ENCODE peak calls at places on chromosomes 5 and 9, in six cellular contexts. One of them, this sample, is unnamed.

GRCh38 chr5:149014634-149015033 is 48.2 kb downstream of the SH3TC2 start:
- DNase-seq in DMS153: no peak
- DNase-seq in GM13977: no peak
- DNase-seq in PC-3: no peak
- DNase-seq in mesenchymal stem cell: peak; percentile 81
- DNase-seq in HCEC 1CT: no peak
- DNase-seq in this sample: no peak

GRCh38 chr5:5309645-5310044 is 112.8 kb upstream of the ICE1 start:
- DNase-seq in DMS153: no peak
- DNase-seq in GM13977: no peak
- DNase-seq in PC-3: peak; percentile 44
- DNase-seq in mesenchymal stem cell: no peak
- DNase-seq in HCEC 1CT: no peak
- DNase-seq in this sample: no peak

GRCh38 chr9:96020822-96021615 is 145.5 kb downstream of the ERCC6L2 start:
- DNase-seq in DMS153: no peak
- DNase-seq in GM13977: peak; percentile 59
- DNase-seq in PC-3: no peak
- DNase-seq in mesenchymal stem cell: peak; percentile 48
- DNase-seq in HCEC 1CT: no peak
- DNase-seq in this sample: no peak

GRCh38 chr5:143426437-143426991 is 23.0 kb upstream of the NR3C1 start:
- DNase-seq in DMS153: no peak
- DNase-seq in GM13977: no peak
- DNase-seq in PC-3: no peak
- DNase-seq in mesenchymal stem cell: no peak
- DNase-seq in HCEC 1CT: no peak
- DNase-seq in this sample: no peak

GRCh38 chr5:73908440-73908839 is 282.4 kb downstream of the ARHGEF28 start:
- DNase-seq in DMS153: no peak
- DNase-seq in GM13977: no peak
- DNase-seq in PC-3: no peak
- DNase-seq in mesenchymal stem cell: no peak
- DNase-seq in HCEC 1CT: no peak
- DNase-seq in this sample: no peak

GRCh38 chr9:89419978-89420394 is 77.9 kb downstream of the SEMA4D start:
- DNase-seq in DMS153: no peak
- DNase-seq in GM13977: no peak
- DNase-seq in PC-3: no peak
- DNase-seq in mesenchymal stem cell: no peak
- DNase-seq in HCEC 1CT: no peak
- DNase-seq in this sample: no peak

GRCh38 chr5:72451771-72452505 is 55.3 kb downstream of the ZNF366 start:
- DNase-seq in DMS153: no peak
- DNase-seq in GM13977: peak; percentile 65
- DNase-seq in PC-3: peak; percentile 40
- DNase-seq in mesenchymal stem cell: peak; percentile 86
- DNase-seq in HCEC 1CT: peak; percentile 36
- DNase-seq in this sample: no peak

GRCh38 chr9:117278656-117279055 is 136.2 kb downstream of the ASTN2 start:
- DNase-seq in DMS153: peak; percentile 33
- DNase-seq in GM13977: no peak
- DNase-seq in PC-3: no peak
- DNase-seq in mesenchymal stem cell: no peak
- DNase-seq in HCEC 1CT: no peak
- DNase-seq in this sample: no peak

GRCh38 chr9:13900449-13900848 is 413.5 kb downstream of the NFIB start:
- DNase-seq in DMS153: no peak
- DNase-seq in GM13977: no peak
- DNase-seq in PC-3: no peak
- DNase-seq in mesenchymal stem cell: no peak
- DNase-seq in HCEC 1CT: no peak
- DNase-seq in this sample: no peak

GRCh38 chr5:135883026-135883425 is 12.6 kb downstream of the IL9 start:
- DNase-seq in DMS153: no peak
- DNase-seq in GM13977: no peak
- DNase-seq in PC-3: no peak
- DNase-seq in mesenchymal stem cell: no peak
- DNase-seq in HCEC 1CT: no peak
- DNase-seq in this sample: no peak

GRCh38 chr9:127204771-127205470 is 59.7 kb upstream of the GARNL3 start:
- DNase-seq in DMS153: no peak
- DNase-seq in GM13977: no peak
- DNase-seq in PC-3: peak; percentile 33
- DNase-seq in mesenchymal stem cell: peak; percentile 70
- DNase-seq in HCEC 1CT: peak; percentile 25
- DNase-seq in this sample: no peak

GRCh38 chr9:80294955-80295354 is 723.2 kb downstream of the TLE4 start:
- DNase-seq in DMS153: no peak
- DNase-seq in GM13977: no peak
- DNase-seq in PC-3: no peak
- DNase-seq in mesenchymal stem cell: no peak
- DNase-seq in HCEC 1CT: no peak
- DNase-seq in this sample: no peak

GRCh38 chr5:45454114-45454513 is 242.1 kb downstream of the HCN1 start:
- DNase-seq in DMS153: no peak
- DNase-seq in GM13977: no peak
- DNase-seq in PC-3: peak; percentile 61
- DNase-seq in mesenchymal stem cell: peak; percentile 65
- DNase-seq in HCEC 1CT: peak; percentile 6
- DNase-seq in this sample: peak; percentile 2

GRCh38 chr5:160694896-160695295 is 157.1 kb downstream of the ATP10B start:
- DNase-seq in DMS153: no peak
- DNase-seq in GM13977: no peak
- DNase-seq in PC-3: no peak
- DNase-seq in mesenchymal stem cell: no peak
- DNase-seq in HCEC 1CT: no peak
- DNase-seq in this sample: no peak

GRCh38 chr5:68529581-68529980 is 314.0 kb downstream of the PIK3R1 start:
- DNase-seq in DMS153: no peak
- DNase-seq in GM13977: no peak
- DNase-seq in PC-3: no peak
- DNase-seq in mesenchymal stem cell: peak; percentile 61
- DNase-seq in HCEC 1CT: peak; percentile 71
- DNase-seq in this sample: no peak

GRCh38 chr5:28523887-28524637 is 1485.7 kb upstream of the CDH9 start:
- DNase-seq in DMS153: no peak
- DNase-seq in GM13977: no peak
- DNase-seq in PC-3: peak; percentile 70
- DNase-seq in mesenchymal stem cell: peak; percentile 61
- DNase-seq in HCEC 1CT: peak; percentile 95
- DNase-seq in this sample: no peak

GRCh38 chr9:21994996-21995651 is 533 bp downstream of the CDKN2B-AS1 start:
- DNase-seq in DMS153: peak; percentile 81
- DNase-seq in GM13977: peak; percentile 88
- DNase-seq in PC-3: peak; percentile 63
- DNase-seq in mesenchymal stem cell: peak; percentile 92
- DNase-seq in HCEC 1CT: peak; percentile 69
- DNase-seq in this sample: peak; percentile 37

GRCh38 chr5:140632366-140633080 is 452 bp downstream of the CD14 start:
- DNase-seq in DMS153: no peak
- DNase-seq in GM13977: peak; percentile 40
- DNase-seq in PC-3: no peak
- DNase-seq in mesenchymal stem cell: no peak
- DNase-seq in HCEC 1CT: peak; percentile 22
- DNase-seq in this sample: no peak

GRCh38 chr5:75694781-75695180 is 22.5 kb downstream of the POC5 start:
- DNase-seq in DMS153: no peak
- DNase-seq in GM13977: no peak
- DNase-seq in PC-3: no peak
- DNase-seq in mesenchymal stem cell: no peak
- DNase-seq in HCEC 1CT: no peak
- DNase-seq in this sample: no peak

GRCh38 chr5:150118561-150119229 is 32.3 kb upstream of the CSF1R start:
- DNase-seq in DMS153: no peak
- DNase-seq in GM13977: no peak
- DNase-seq in PC-3: no peak
- DNase-seq in mesenchymal stem cell: no peak
- DNase-seq in HCEC 1CT: no peak
- DNase-seq in this sample: no peak

GRCh38 chr5:143889986-143890385 is 78.0 kb downstream of the HMHB1 start:
- DNase-seq in DMS153: no peak
- DNase-seq in GM13977: no peak
- DNase-seq in PC-3: no peak
- DNase-seq in mesenchymal stem cell: peak; percentile 69
- DNase-seq in HCEC 1CT: no peak
- DNase-seq in this sample: no peak

GRCh38 chr5:149646564-149646963 is 65.3 kb downstream of the ARHGEF37 start:
- DNase-seq in DMS153: peak; percentile 24
- DNase-seq in GM13977: no peak
- DNase-seq in PC-3: no peak
- DNase-seq in mesenchymal stem cell: no peak
- DNase-seq in HCEC 1CT: no peak
- DNase-seq in this sample: peak; percentile 76

GRCh38 chr9:89226076-89226475 is 47.5 kb upstream of the SHC3 start:
- DNase-seq in DMS153: no peak
- DNase-seq in GM13977: no peak
- DNase-seq in PC-3: no peak
- DNase-seq in mesenchymal stem cell: peak; percentile 34
- DNase-seq in HCEC 1CT: peak; percentile 6
- DNase-seq in this sample: no peak

GRCh38 chr5:96836817-96837216 is 29.1 kb upstream of the ERAP1 start:
- DNase-seq in DMS153: no peak
- DNase-seq in GM13977: no peak
- DNase-seq in PC-3: no peak
- DNase-seq in mesenchymal stem cell: no peak
- DNase-seq in HCEC 1CT: no peak
- DNase-seq in this sample: no peak

GRCh38 chr9:119026120-119026519 is 343.1 kb downstream of the BRINP1 start:
- DNase-seq in DMS153: peak; percentile 56
- DNase-seq in GM13977: no peak
- DNase-seq in PC-3: no peak
- DNase-seq in mesenchymal stem cell: no peak
- DNase-seq in HCEC 1CT: no peak
- DNase-seq in this sample: no peak

GRCh38 chr5:37900692-37901091 is 60.9 kb upstream of the GDNF start:
- DNase-seq in DMS153: peak; percentile 24
- DNase-seq in GM13977: no peak
- DNase-seq in PC-3: peak; percentile 54
- DNase-seq in mesenchymal stem cell: peak; percentile 55
- DNase-seq in HCEC 1CT: peak; percentile 69
- DNase-seq in this sample: peak; percentile 14

GRCh38 chr9:69674741-69675438 is 2.7 kb upstream of the APBA1 start:
- DNase-seq in DMS153: peak; percentile 47
- DNase-seq in GM13977: no peak
- DNase-seq in PC-3: peak; percentile 53
- DNase-seq in mesenchymal stem cell: peak; percentile 88
- DNase-seq in HCEC 1CT: peak; percentile 97
- DNase-seq in this sample: peak; percentile 24

GRCh38 chr9:136119259-136120118 is 814 bp upstream of the TMEM250 start:
- DNase-seq in DMS153: no peak
- DNase-seq in GM13977: no peak
- DNase-seq in PC-3: peak; percentile 13
- DNase-seq in mesenchymal stem cell: peak; percentile 68
- DNase-seq in HCEC 1CT: no peak
- DNase-seq in this sample: no peak

GRCh38 chr5:153447534-153447933 is 42.9 kb upstream of the GRIA1 start:
- DNase-seq in DMS153: no peak
- DNase-seq in GM13977: no peak
- DNase-seq in PC-3: no peak
- DNase-seq in mesenchymal stem cell: no peak
- DNase-seq in HCEC 1CT: no peak
- DNase-seq in this sample: no peak

GRCh38 chr5:127648997-127649550 is at the start of gene CTXN3:
- DNase-seq in DMS153: peak; percentile 91
- DNase-seq in GM13977: no peak
- DNase-seq in PC-3: no peak
- DNase-seq in mesenchymal stem cell: no peak
- DNase-seq in HCEC 1CT: no peak
- DNase-seq in this sample: peak; percentile 60

GRCh38 chr9:2343756-2344155 is 277.8 kb upstream of the VLDLR start:
- DNase-seq in DMS153: no peak
- DNase-seq in GM13977: no peak
- DNase-seq in PC-3: no peak
- DNase-seq in mesenchymal stem cell: no peak
- DNase-seq in HCEC 1CT: no peak
- DNase-seq in this sample: no peak

GRCh38 chr9:2018764-2019548 is 3.8 kb downstream of the SMARCA2 start:
- DNase-seq in DMS153: no peak
- DNase-seq in GM13977: no peak
- DNase-seq in PC-3: no peak
- DNase-seq in mesenchymal stem cell: no peak
- DNase-seq in HCEC 1CT: no peak
- DNase-seq in this sample: no peak

GRCh38 chr5:43973318-43973717 is 370.3 kb downstream of the NNT start:
- DNase-seq in DMS153: no peak
- DNase-seq in GM13977: no peak
- DNase-seq in PC-3: peak; percentile 11
- DNase-seq in mesenchymal stem cell: peak; percentile 50
- DNase-seq in HCEC 1CT: no peak
- DNase-seq in this sample: no peak